ENCODE peak calls at places on chromosomes 6 and 20, in six cellular contexts. M is AG09319, U is HAP-1, E is progenitor cell of endocrine pancreas, W is neural progenitor cell, P is GM04504. R is an unnamed sample.

GRCh38 chr6:53793318-53793975 is 1.4 kb upstream of the LRRC1 start:
- DNase-seq in M (no peak), W (peak; percentile 60), U (peak; percentile 80), E (peak; percentile 56), P (no peak), R (peak; percentile 78)

GRCh38 chr20:50913976-50914375 is 17.3 kb downstream of the ADNP start:
- DNase-seq in U (no peak), E (no peak), M (no peak), W (no peak), P (peak; percentile 48), R (no peak)

GRCh38 chr6:118660218-118660569 is 8.8 kb upstream of the CEP85L start:
- DNase-seq in W (no peak), P (no peak), M (no peak), E (no peak), U (peak; percentile 63), R (peak; percentile 40)

GRCh38 chr6:14921170-14921569 is 324.7 kb upstream of the JARID2 start:
- DNase-seq in P (no peak), E (peak; percentile 37), W (peak; percentile 76), M (no peak), U (no peak), R (no peak)

GRCh38 chr20:59031326-59032022 is 661 bp downstream of the ATP5F1E start:
- DNase-seq in U (no peak), W (no peak), E (no peak), M (no peak), P (no peak), R (no peak)

GRCh38 chr6:110874880-110875547 is 429 bp downstream of the AMD1 start:
- DNase-seq in P (no peak), E (peak; percentile 37), W (peak; percentile 51), U (no peak), M (no peak), R (no peak)

GRCh38 chr6:157151989-157152388 is 171.3 kb downstream of the TMEM242 start:
- DNase-seq in M (peak; percentile 55), P (no peak), E (no peak), W (no peak), U (no peak), R (no peak)

GRCh38 chr6:111871725-111872520 is 1.3 kb downstream of the FYN start:
- DNase-seq in M (no peak), W (peak; percentile 68), P (no peak), U (peak; percentile 63), E (no peak), R (peak; percentile 15)

GRCh38 chr6:77181749-77182148 is 281.5 kb downstream of the HTR1B start:
- DNase-seq in M (no peak), E (no peak), U (no peak), W (no peak), P (no peak), R (no peak)

GRCh38 chr20:54382419-54382818 is 93.0 kb upstream of the DOK5 start:
- DNase-seq in W (no peak), M (no peak), E (no peak), U (no peak), P (no peak), R (no peak)

GRCh38 chr6:30238178-30238795 is 25.1 kb upstream of the TRIM26 start:
- DNase-seq in E (no peak), M (no peak), P (no peak), U (no peak), W (peak; percentile 25), R (no peak)

GRCh38 chr20:33493076-33493766 is 3.3 kb downstream of the CBFA2T2 start:
- DNase-seq in P (no peak), M (no peak), W (no peak), U (no peak), E (no peak), R (no peak)

GRCh38 chr6:91366781-91367180 is 779.9 kb upstream of the MAP3K7 start:
- DNase-seq in W (peak; percentile 31), P (no peak), M (no peak), E (no peak), U (no peak), R (no peak)

GRCh38 chr6:109793793-109794192 is 102.7 kb downstream of the FIG4 start:
- DNase-seq in M (peak; percentile 74), P (peak; percentile 90), U (peak; percentile 43), E (no peak), W (no peak), R (no peak)

GRCh38 chr6:10759312-10759839 is 11.8 kb downstream of the TMEM14B start:
- DNase-seq in M (peak; percentile 32), U (peak; percentile 66), W (peak; percentile 34), E (no peak), P (peak; percentile 70), R (peak; percentile 65)

GRCh38 chr6:44493132-44493531 is 105.6 kb downstream of the CDC5L start:
- DNase-seq in M (no peak), E (no peak), U (no peak), P (no peak), W (no peak), R (no peak)

GRCh38 chr6:134520181-134521115 is 202.5 kb upstream of the SGK1 start:
- DNase-seq in P (no peak), W (no peak), M (peak; percentile 16), E (no peak), U (no peak), R (no peak)

R was measured in KBM-7.